ENCODE peak calls at places on chromosomes 1 and 21, in ten cellular contexts. Y is pancreas, N is uterus, R is thyroid gland, E is left lung, S is IMR-90, J is right atrium auricular region, I is heart left ventricle, U is brain microvascular endothelial cell, P is lower lobe of right lung. K is an unnamed sample.

GRCh38 chr1:156056326-156056849 is 1.8 kb downstream of the LAMTOR2 start:
- DNase-seq in Y (no peak), N (no peak), R (no peak), E (no peak), S (no peak), J (no peak), I (no peak), U (no peak), P (no peak), K (no peak)

GRCh38 chr1:171477804-171478203 is 7.5 kb upstream of the PRRC2C start:
- DNase-seq in Y (no peak), N (no peak), R (no peak), E (no peak), S (no peak), J (no peak), I (no peak), U (no peak), P (no peak), K (no peak)

GRCh38 chr1:209248649-209249279 is 334.8 kb upstream of the CAMK1G start:
- DNase-seq in Y (peak; percentile 19), N (peak; percentile 59), R (peak; percentile 55), E (no peak), S (peak; percentile 54), J (peak; percentile 64), I (no peak), U (peak; percentile 73), P (no peak), K (peak; percentile 16)

GRCh38 chr21:20443558-20444155 is 554.6 kb upstream of the NCAM2 start:
- DNase-seq in Y (no peak), N (no peak), R (no peak), E (no peak), S (no peak), J (no peak), I (no peak), U (no peak), P (no peak), K (no peak)

GRCh38 chr1:55321947-55322346 is 106.8 kb upstream of the USP24 start:
- DNase-seq in Y (no peak), N (no peak), R (no peak), E (no peak), S (peak; percentile 78), J (no peak), I (no peak), U (peak; percentile 16), P (no peak), K (no peak)

GRCh38 chr1:67771152-67771551 is 62.1 kb downstream of the GNG12 start:
- DNase-seq in Y (peak; percentile 61), N (no peak), R (no peak), E (peak; percentile 40), S (peak; percentile 92), J (no peak), I (no peak), U (peak; percentile 89), P (no peak), K (no peak)

GRCh38 chr1:31783846-31784245 is 19.7 kb upstream of the ADGRB2 start:
- DNase-seq in Y (no peak), N (no peak), R (no peak), E (no peak), S (no peak), J (no peak), I (peak; percentile 24), U (no peak), P (peak; percentile 27), K (no peak)

GRCh38 chr1:234692961-234693360 is 83.0 kb upstream of the IRF2BP2 start:
- DNase-seq in Y (no peak), N (no peak), R (no peak), E (no peak), S (no peak), J (no peak), I (no peak), U (no peak), P (no peak), K (no peak)

GRCh38 chr1:156146749-156147405 is 6.5 kb upstream of the SEMA4A start:
- DNase-seq in Y (no peak), N (no peak), R (peak; percentile 91), E (no peak), S (no peak), J (no peak), I (no peak), U (no peak), P (no peak), K (no peak)

GRCh38 chr1:242209063-242209462 is 210.2 kb upstream of the MAP1LC3C start:
- DNase-seq in Y (no peak), N (no peak), R (no peak), E (no peak), S (no peak), J (no peak), I (no peak), U (no peak), P (no peak), K (no peak)

GRCh38 chr1:218201004-218201403 is 84.1 kb upstream of the RRP15 start:
- DNase-seq in Y (no peak), N (no peak), R (no peak), E (no peak), S (peak; percentile 7), J (no peak), I (no peak), U (no peak), P (no peak), K (no peak)

GRCh38 chr1:98355656-98356384 is 305.7 kb upstream of the SNX7 start:
- DNase-seq in Y (no peak), N (no peak), R (no peak), E (no peak), S (peak; percentile 28), J (no peak), I (no peak), U (no peak), P (no peak), K (no peak)

GRCh38 chr1:200409761-200410565 is at the start of gene ZNF281:
- DNase-seq in Y (peak; percentile 94), N (peak; percentile 91), R (peak; percentile 95), E (peak; percentile 96), S (peak; percentile 90), J (peak; percentile 91), I (peak; percentile 97), U (peak; percentile 88), P (peak; percentile 97), K (peak; percentile 82)
- H3K4me3 ChIP-seq in Y (peak within 1 kb of the TSS; percentile 74), N (peak within 1 kb of the TSS; percentile 92), R (peak within 1 kb of the TSS; percentile 27), E (peak within 1 kb of the TSS; percentile 45), S (peak within 1 kb of the TSS; percentile 86), J (peak within 1 kb of the TSS; percentile 84), I (peak within 1 kb of the TSS; percentile 90), U (peak within 1 kb of the TSS; percentile 90), P (peak within 1 kb of the TSS; percentile 92), K (peak within 1 kb of the TSS; percentile 84)

GRCh38 chr1:12052997-12053686 is 10.0 kb upstream of the TNFRSF8 start:
- DNase-seq in Y (no peak), N (peak; percentile 37), R (no peak), E (no peak), S (no peak), J (peak; percentile 68), I (peak; percentile 81), U (no peak), P (no peak), K (no peak)
- TF ChIP-seq CTCF in Y (no peak), N (peak; percentile 12), R (no peak), E (no peak), S (no peak), J (peak; percentile 30), I (peak; percentile 28), U (no peak), P (no peak), K (no peak)

GRCh38 chr1:109112652-109113285 is 1.1 kb upstream of the ELAPOR1 start:
- DNase-seq in Y (peak; percentile 86), N (peak; percentile 90), R (peak; percentile 95), E (peak; percentile 93), S (peak; percentile 85), J (peak; percentile 95), I (peak; percentile 95), U (peak; percentile 93), P (peak; percentile 96), K (peak; percentile 66)
- H3K27ac ChIP-seq in Y (no peak overlapping the region), N (no peak overlapping the region), R (no peak overlapping the region), E (no peak overlapping the region), S (no peak overlapping the region), J (no peak overlapping the region), I (no peak overlapping the region), U (no peak overlapping the region), P (no peak overlapping the region), K (peak overlapping the region; percentile 21)

DNA sequence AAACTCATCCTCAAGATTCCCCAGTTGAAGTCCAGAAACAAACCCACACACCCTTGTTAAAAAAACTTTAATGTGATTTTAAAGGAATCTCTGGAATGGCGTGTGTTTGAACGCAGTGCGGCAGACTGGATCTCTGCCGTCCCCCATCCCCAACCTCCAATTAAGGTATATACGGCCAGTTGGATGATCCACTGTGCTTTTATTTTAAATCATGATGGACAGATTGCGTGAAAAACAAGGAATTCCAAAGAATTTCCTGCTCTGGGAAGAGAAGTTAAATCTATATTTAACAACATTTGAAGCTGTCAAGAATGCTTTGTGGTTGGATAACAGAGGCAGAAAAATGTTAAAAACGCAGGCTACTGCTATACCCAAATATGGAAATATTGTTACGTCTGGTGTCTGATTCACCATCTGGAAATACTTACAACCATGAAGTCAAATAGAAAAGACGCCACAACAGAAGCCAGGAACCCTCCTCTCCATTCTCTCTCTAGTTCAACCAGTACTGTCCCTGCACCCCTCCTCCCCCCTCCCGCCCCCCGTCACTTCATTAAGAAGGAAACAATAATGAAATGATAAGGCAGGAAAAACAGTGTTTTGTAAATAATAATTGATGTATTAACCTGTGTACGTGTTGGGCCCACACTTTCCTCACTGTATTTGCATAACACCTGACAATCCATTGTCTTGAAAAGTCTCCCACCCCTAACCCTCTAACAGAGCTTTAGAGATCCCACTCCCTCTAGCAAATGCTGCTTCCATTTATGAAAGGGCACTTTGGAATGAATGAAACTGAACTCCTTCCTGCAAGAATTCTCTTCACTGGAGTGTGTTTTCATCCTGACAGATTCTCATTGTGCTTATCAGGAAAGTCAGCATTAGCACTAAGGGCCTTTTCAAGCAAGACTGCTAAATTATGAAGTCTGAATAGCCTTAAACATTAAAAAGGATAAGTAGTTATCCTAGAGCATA is 2.0 kb upstream of the CCN1 start:
- DNase-seq in Y (no peak), N (peak; percentile 58), R (no peak), E (no peak), S (peak; percentile 98), J (no peak), I (no peak), U (peak; percentile 91), P (no peak), K (peak; percentile 94)
- H3K4me3 ChIP-seq in Y (no peak overlapping the region), N (peak overlapping the region; percentile 53), R (no peak overlapping the region), E (peak overlapping the region; percentile 54), S (peak overlapping the region; percentile 87), J (peak overlapping the region; percentile 49), I (no peak overlapping the region), U (peak overlapping the region; percentile 84), P (peak overlapping the region; percentile 67), K (peak overlapping the region; percentile 89)

GRCh38 chr21:45152265-45152746 is 77.9 kb downstream of the ADARB1 start:
- DNase-seq in Y (no peak), N (no peak), R (no peak), E (peak; percentile 64), S (no peak), J (peak; percentile 58), I (peak; percentile 48), U (peak; percentile 61), P (peak; percentile 77), K (no peak)
- TF ChIP-seq CTCF in Y (no peak), N (peak; percentile 28), R (no peak), E (no peak), S (peak; percentile 6), J (peak; percentile 32), I (peak; percentile 6), U (peak; percentile 85), P (peak; percentile 34), K (no peak)